ENCODE peak calls at places on chromosomes 2 and 18, in ten cellular contexts. One of them, this sample, is unnamed.

GRCh38 chr2:188414412-188414811 is 122.7 kb downstream of the GULP1 start:
- DNase-seq in osteocyte: no peak
- DNase-seq in AG08396: no peak
- DNase-seq in activated T-cell treated with anti-CD3 and anti-CD28 coated beads, Interleukin-2, amount 50 U/mL, for 48 hours: no peak
- DNase-seq in GOT3: no peak
- DNase-seq in Jurkat, Clone E6-1: no peak
- DNase-seq in stimulated activated naive B cell treated with anti-CD40 and anti-IgM and Interleukin-4, amounts not matched to agents 10 μg/mL and 1 μg/mL and 100 μg/mL, for 72 hours: no peak
- DNase-seq in T47D: no peak
- DNase-seq in activated CD4-positive, CD25-positive, alpha-beta regulatory T cell treated with anti-CD3 and anti-CD28 coated beads, Interleukin-2, amount 50 U/mL, for 72 hours: no peak
- DNase-seq in kidney: no peak
- DNase-seq in this sample: no peak

GRCh38 chr2:64470921-64471320 is 17.0 kb downstream of the LGALSL start:
- DNase-seq in osteocyte: peak
- DNase-seq in AG08396: no peak
- DNase-seq in activated T-cell treated with anti-CD3 and anti-CD28 coated beads, Interleukin-2, amount 50 U/mL, for 48 hours: no peak
- DNase-seq in GOT3: no peak
- DNase-seq in Jurkat, Clone E6-1: no peak
- DNase-seq in stimulated activated naive B cell treated with anti-CD40 and anti-IgM and Interleukin-4, amounts not matched to agents 10 μg/mL and 1 μg/mL and 100 μg/mL, for 72 hours: no peak
- DNase-seq in T47D: no peak
- DNase-seq in activated CD4-positive, CD25-positive, alpha-beta regulatory T cell treated with anti-CD3 and anti-CD28 coated beads, Interleukin-2, amount 50 U/mL, for 72 hours: no peak
- DNase-seq in kidney: no peak
- DNase-seq in this sample: no peak

GRCh38 chr2:15763106-15763821 is 171.6 kb downstream of the DDX1 start:
- DNase-seq in osteocyte: no peak
- DNase-seq in AG08396: no peak
- DNase-seq in activated T-cell treated with anti-CD3 and anti-CD28 coated beads, Interleukin-2, amount 50 U/mL, for 48 hours: no peak
- DNase-seq in GOT3: no peak
- DNase-seq in Jurkat, Clone E6-1: no peak
- DNase-seq in stimulated activated naive B cell treated with anti-CD40 and anti-IgM and Interleukin-4, amounts not matched to agents 10 μg/mL and 1 μg/mL and 100 μg/mL, for 72 hours: no peak
- DNase-seq in T47D: peak
- DNase-seq in activated CD4-positive, CD25-positive, alpha-beta regulatory T cell treated with anti-CD3 and anti-CD28 coated beads, Interleukin-2, amount 50 U/mL, for 72 hours: no peak
- DNase-seq in kidney: no peak
- DNase-seq in this sample: peak

GRCh38 chr2:37671013-37671815 is at the start of gene CDC42EP3:
- DNase-seq in osteocyte: peak
- DNase-seq in AG08396: peak
- DNase-seq in activated T-cell treated with anti-CD3 and anti-CD28 coated beads, Interleukin-2, amount 50 U/mL, for 48 hours: peak
- DNase-seq in GOT3: peak
- DNase-seq in Jurkat, Clone E6-1: no peak
- DNase-seq in stimulated activated naive B cell treated with anti-CD40 and anti-IgM and Interleukin-4, amounts not matched to agents 10 μg/mL and 1 μg/mL and 100 μg/mL, for 72 hours: no peak
- DNase-seq in T47D: peak
- DNase-seq in activated CD4-positive, CD25-positive, alpha-beta regulatory T cell treated with anti-CD3 and anti-CD28 coated beads, Interleukin-2, amount 50 U/mL, for 72 hours: peak
- DNase-seq in kidney: peak
- DNase-seq in this sample: peak

GRCh38 chr2:177138823-177139222 is 73.8 kb upstream of the HNRNPA3 start:
- DNase-seq in osteocyte: no peak
- DNase-seq in AG08396: no peak
- DNase-seq in activated T-cell treated with anti-CD3 and anti-CD28 coated beads, Interleukin-2, amount 50 U/mL, for 48 hours: no peak
- DNase-seq in GOT3: no peak
- DNase-seq in Jurkat, Clone E6-1: no peak
- DNase-seq in stimulated activated naive B cell treated with anti-CD40 and anti-IgM and Interleukin-4, amounts not matched to agents 10 μg/mL and 1 μg/mL and 100 μg/mL, for 72 hours: no peak
- DNase-seq in T47D: no peak
- DNase-seq in activated CD4-positive, CD25-positive, alpha-beta regulatory T cell treated with anti-CD3 and anti-CD28 coated beads, Interleukin-2, amount 50 U/mL, for 72 hours: no peak
- DNase-seq in kidney: no peak
- DNase-seq in this sample: no peak

GRCh38 chr2:174623690-174624089 is 26.1 kb upstream of the WIPF1 start:
- DNase-seq in osteocyte: no peak
- DNase-seq in AG08396: no peak
- DNase-seq in activated T-cell treated with anti-CD3 and anti-CD28 coated beads, Interleukin-2, amount 50 U/mL, for 48 hours: no peak
- DNase-seq in GOT3: no peak
- DNase-seq in Jurkat, Clone E6-1: no peak
- DNase-seq in stimulated activated naive B cell treated with anti-CD40 and anti-IgM and Interleukin-4, amounts not matched to agents 10 μg/mL and 1 μg/mL and 100 μg/mL, for 72 hours: no peak
- DNase-seq in T47D: no peak
- DNase-seq in activated CD4-positive, CD25-positive, alpha-beta regulatory T cell treated with anti-CD3 and anti-CD28 coated beads, Interleukin-2, amount 50 U/mL, for 72 hours: no peak
- DNase-seq in kidney: no peak
- DNase-seq in this sample: no peak

GRCh38 chr2:71666094-71666474 is 212.7 kb downstream of the DYSF start:
- DNase-seq in osteocyte: no peak
- DNase-seq in AG08396: no peak
- DNase-seq in activated T-cell treated with anti-CD3 and anti-CD28 coated beads, Interleukin-2, amount 50 U/mL, for 48 hours: no peak
- DNase-seq in GOT3: no peak
- DNase-seq in Jurkat, Clone E6-1: no peak
- DNase-seq in stimulated activated naive B cell treated with anti-CD40 and anti-IgM and Interleukin-4, amounts not matched to agents 10 μg/mL and 1 μg/mL and 100 μg/mL, for 72 hours: no peak
- DNase-seq in T47D: no peak
- DNase-seq in activated CD4-positive, CD25-positive, alpha-beta regulatory T cell treated with anti-CD3 and anti-CD28 coated beads, Interleukin-2, amount 50 U/mL, for 72 hours: no peak
- DNase-seq in kidney: peak
- DNase-seq in this sample: no peak

GRCh38 chr18:70234667-70235459 is 29.4 kb upstream of the RTTN start:
- DNase-seq in osteocyte: no peak
- DNase-seq in AG08396: peak
- DNase-seq in activated T-cell treated with anti-CD3 and anti-CD28 coated beads, Interleukin-2, amount 50 U/mL, for 48 hours: no peak
- DNase-seq in GOT3: no peak
- DNase-seq in Jurkat, Clone E6-1: no peak
- DNase-seq in stimulated activated naive B cell treated with anti-CD40 and anti-IgM and Interleukin-4, amounts not matched to agents 10 μg/mL and 1 μg/mL and 100 μg/mL, for 72 hours: no peak
- DNase-seq in T47D: no peak
- DNase-seq in activated CD4-positive, CD25-positive, alpha-beta regulatory T cell treated with anti-CD3 and anti-CD28 coated beads, Interleukin-2, amount 50 U/mL, for 72 hours: no peak
- DNase-seq in kidney: no peak
- DNase-seq in this sample: no peak

GRCh38 chr18:30903566-30903965 is 139.0 kb downstream of the DSC3 start:
- DNase-seq in osteocyte: no peak
- DNase-seq in AG08396: no peak
- DNase-seq in activated T-cell treated with anti-CD3 and anti-CD28 coated beads, Interleukin-2, amount 50 U/mL, for 48 hours: no peak
- DNase-seq in GOT3: no peak
- DNase-seq in Jurkat, Clone E6-1: no peak
- DNase-seq in stimulated activated naive B cell treated with anti-CD40 and anti-IgM and Interleukin-4, amounts not matched to agents 10 μg/mL and 1 μg/mL and 100 μg/mL, for 72 hours: no peak
- DNase-seq in T47D: no peak
- DNase-seq in activated CD4-positive, CD25-positive, alpha-beta regulatory T cell treated with anti-CD3 and anti-CD28 coated beads, Interleukin-2, amount 50 U/mL, for 72 hours: no peak
- DNase-seq in kidney: no peak
- DNase-seq in this sample: no peak

GRCh38 chr2:72291059-72291458 is 143.4 kb upstream of the CYP26B1 start:
- DNase-seq in osteocyte: no peak
- DNase-seq in AG08396: no peak
- DNase-seq in activated T-cell treated with anti-CD3 and anti-CD28 coated beads, Interleukin-2, amount 50 U/mL, for 48 hours: no peak
- DNase-seq in GOT3: no peak
- DNase-seq in Jurkat, Clone E6-1: no peak
- DNase-seq in stimulated activated naive B cell treated with anti-CD40 and anti-IgM and Interleukin-4, amounts not matched to agents 10 μg/mL and 1 μg/mL and 100 μg/mL, for 72 hours: no peak
- DNase-seq in T47D: no peak
- DNase-seq in activated CD4-positive, CD25-positive, alpha-beta regulatory T cell treated with anti-CD3 and anti-CD28 coated beads, Interleukin-2, amount 50 U/mL, for 72 hours: no peak
- DNase-seq in kidney: no peak
- DNase-seq in this sample: no peak

GRCh38 chr18:32328379-32328778 is 138.5 kb downstream of the MEP1B start:
- DNase-seq in osteocyte: no peak
- DNase-seq in AG08396: no peak
- DNase-seq in activated T-cell treated with anti-CD3 and anti-CD28 coated beads, Interleukin-2, amount 50 U/mL, for 48 hours: no peak
- DNase-seq in GOT3: no peak
- DNase-seq in Jurkat, Clone E6-1: no peak
- DNase-seq in stimulated activated naive B cell treated with anti-CD40 and anti-IgM and Interleukin-4, amounts not matched to agents 10 μg/mL and 1 μg/mL and 100 μg/mL, for 72 hours: no peak
- DNase-seq in T47D: no peak
- DNase-seq in activated CD4-positive, CD25-positive, alpha-beta regulatory T cell treated with anti-CD3 and anti-CD28 coated beads, Interleukin-2, amount 50 U/mL, for 72 hours: no peak
- DNase-seq in kidney: no peak
- DNase-seq in this sample: no peak

GRCh38 chr2:61368687-61369665 is 101.9 kb downstream of the USP34 start:
- DNase-seq in osteocyte: no peak
- DNase-seq in AG08396: no peak
- DNase-seq in activated T-cell treated with anti-CD3 and anti-CD28 coated beads, Interleukin-2, amount 50 U/mL, for 48 hours: peak
- DNase-seq in GOT3: no peak
- DNase-seq in Jurkat, Clone E6-1: peak
- DNase-seq in stimulated activated naive B cell treated with anti-CD40 and anti-IgM and Interleukin-4, amounts not matched to agents 10 μg/mL and 1 μg/mL and 100 μg/mL, for 72 hours: no peak
- DNase-seq in T47D: no peak
- DNase-seq in activated CD4-positive, CD25-positive, alpha-beta regulatory T cell treated with anti-CD3 and anti-CD28 coated beads, Interleukin-2, amount 50 U/mL, for 72 hours: no peak
- DNase-seq in kidney: no peak
- DNase-seq in this sample: no peak

GRCh38 chr2:207253946-207254345 is 88.2 kb upstream of the KLF7 start:
- DNase-seq in osteocyte: no peak
- DNase-seq in AG08396: peak
- DNase-seq in activated T-cell treated with anti-CD3 and anti-CD28 coated beads, Interleukin-2, amount 50 U/mL, for 48 hours: no peak
- DNase-seq in GOT3: no peak
- DNase-seq in Jurkat, Clone E6-1: no peak
- DNase-seq in stimulated activated naive B cell treated with anti-CD40 and anti-IgM and Interleukin-4, amounts not matched to agents 10 μg/mL and 1 μg/mL and 100 μg/mL, for 72 hours: no peak
- DNase-seq in T47D: no peak
- DNase-seq in activated CD4-positive, CD25-positive, alpha-beta regulatory T cell treated with anti-CD3 and anti-CD28 coated beads, Interleukin-2, amount 50 U/mL, for 72 hours: no peak
- DNase-seq in kidney: no peak
- DNase-seq in this sample: no peak

GRCh38 chr18:64097497-64097896 is 51.4 kb downstream of the LINC00305 start:
- DNase-seq in osteocyte: no peak
- DNase-seq in AG08396: no peak
- DNase-seq in activated T-cell treated with anti-CD3 and anti-CD28 coated beads, Interleukin-2, amount 50 U/mL, for 48 hours: no peak
- DNase-seq in GOT3: no peak
- DNase-seq in Jurkat, Clone E6-1: no peak
- DNase-seq in stimulated activated naive B cell treated with anti-CD40 and anti-IgM and Interleukin-4, amounts not matched to agents 10 μg/mL and 1 μg/mL and 100 μg/mL, for 72 hours: no peak
- DNase-seq in T47D: no peak
- DNase-seq in activated CD4-positive, CD25-positive, alpha-beta regulatory T cell treated with anti-CD3 and anti-CD28 coated beads, Interleukin-2, amount 50 U/mL, for 72 hours: no peak
- DNase-seq in kidney: no peak
- DNase-seq in this sample: no peak

GRCh38 chr2:196046123-196046917 is 22.3 kb downstream of the DNAH7 start:
- DNase-seq in osteocyte: no peak
- DNase-seq in AG08396: no peak
- DNase-seq in activated T-cell treated with anti-CD3 and anti-CD28 coated beads, Interleukin-2, amount 50 U/mL, for 48 hours: no peak
- DNase-seq in GOT3: no peak
- DNase-seq in Jurkat, Clone E6-1: no peak
- DNase-seq in stimulated activated naive B cell treated with anti-CD40 and anti-IgM and Interleukin-4, amounts not matched to agents 10 μg/mL and 1 μg/mL and 100 μg/mL, for 72 hours: no peak
- DNase-seq in T47D: no peak
- DNase-seq in activated CD4-positive, CD25-positive, alpha-beta regulatory T cell treated with anti-CD3 and anti-CD28 coated beads, Interleukin-2, amount 50 U/mL, for 72 hours: no peak
- DNase-seq in kidney: no peak
- DNase-seq in this sample: no peak

GRCh38 chr18:68568364-68568763 is 146.5 kb downstream of the TMX3 start:
- DNase-seq in osteocyte: no peak
- DNase-seq in AG08396: no peak
- DNase-seq in activated T-cell treated with anti-CD3 and anti-CD28 coated beads, Interleukin-2, amount 50 U/mL, for 48 hours: no peak
- DNase-seq in GOT3: no peak
- DNase-seq in Jurkat, Clone E6-1: no peak
- DNase-seq in stimulated activated naive B cell treated with anti-CD40 and anti-IgM and Interleukin-4, amounts not matched to agents 10 μg/mL and 1 μg/mL and 100 μg/mL, for 72 hours: no peak
- DNase-seq in T47D: no peak
- DNase-seq in activated CD4-positive, CD25-positive, alpha-beta regulatory T cell treated with anti-CD3 and anti-CD28 coated beads, Interleukin-2, amount 50 U/mL, for 72 hours: no peak
- DNase-seq in kidney: no peak
- DNase-seq in this sample: no peak

GRCh38 chr2:11784747-11785610 is 38.5 kb downstream of the LPIN1 start:
- DNase-seq in osteocyte: no peak
- DNase-seq in AG08396: peak
- DNase-seq in activated T-cell treated with anti-CD3 and anti-CD28 coated beads, Interleukin-2, amount 50 U/mL, for 48 hours: peak
- DNase-seq in GOT3: no peak
- DNase-seq in Jurkat, Clone E6-1: no peak
- DNase-seq in stimulated activated naive B cell treated with anti-CD40 and anti-IgM and Interleukin-4, amounts not matched to agents 10 μg/mL and 1 μg/mL and 100 μg/mL, for 72 hours: peak
- DNase-seq in T47D: peak
- DNase-seq in activated CD4-positive, CD25-positive, alpha-beta regulatory T cell treated with anti-CD3 and anti-CD28 coated beads, Interleukin-2, amount 50 U/mL, for 72 hours: peak
- DNase-seq in kidney: no peak
- DNase-seq in this sample: peak

GRCh38 chr2:132955871-132956615 is 286.0 kb upstream of the LYPD1 start:
- DNase-seq in osteocyte: no peak
- DNase-seq in AG08396: no peak
- DNase-seq in activated T-cell treated with anti-CD3 and anti-CD28 coated beads, Interleukin-2, amount 50 U/mL, for 48 hours: no peak
- DNase-seq in GOT3: no peak
- DNase-seq in Jurkat, Clone E6-1: no peak
- DNase-seq in stimulated activated naive B cell treated with anti-CD40 and anti-IgM and Interleukin-4, amounts not matched to agents 10 μg/mL and 1 μg/mL and 100 μg/mL, for 72 hours: no peak
- DNase-seq in T47D: no peak
- DNase-seq in activated CD4-positive, CD25-positive, alpha-beta regulatory T cell treated with anti-CD3 and anti-CD28 coated beads, Interleukin-2, amount 50 U/mL, for 72 hours: no peak
- DNase-seq in kidney: no peak
- DNase-seq in this sample: no peak

GRCh38 chr2:168565112-168565511 is 109.0 kb downstream of the CERS6 start:
- DNase-seq in osteocyte: no peak
- DNase-seq in AG08396: no peak
- DNase-seq in activated T-cell treated with anti-CD3 and anti-CD28 coated beads, Interleukin-2, amount 50 U/mL, for 48 hours: no peak
- DNase-seq in GOT3: no peak
- DNase-seq in Jurkat, Clone E6-1: no peak
- DNase-seq in stimulated activated naive B cell treated with anti-CD40 and anti-IgM and Interleukin-4, amounts not matched to agents 10 μg/mL and 1 μg/mL and 100 μg/mL, for 72 hours: no peak
- DNase-seq in T47D: no peak
- DNase-seq in activated CD4-positive, CD25-positive, alpha-beta regulatory T cell treated with anti-CD3 and anti-CD28 coated beads, Interleukin-2, amount 50 U/mL, for 72 hours: no peak
- DNase-seq in kidney: no peak
- DNase-seq in this sample: no peak

GRCh38 chr2:28544915-28545589 is 49.2 kb downstream of the PLB1 start:
- DNase-seq in osteocyte: no peak
- DNase-seq in AG08396: no peak
- DNase-seq in activated T-cell treated with anti-CD3 and anti-CD28 coated beads, Interleukin-2, amount 50 U/mL, for 48 hours: peak
- DNase-seq in GOT3: no peak
- DNase-seq in Jurkat, Clone E6-1: no peak
- DNase-seq in stimulated activated naive B cell treated with anti-CD40 and anti-IgM and Interleukin-4, amounts not matched to agents 10 μg/mL and 1 μg/mL and 100 μg/mL, for 72 hours: no peak
- DNase-seq in T47D: peak
- DNase-seq in activated CD4-positive, CD25-positive, alpha-beta regulatory T cell treated with anti-CD3 and anti-CD28 coated beads, Interleukin-2, amount 50 U/mL, for 72 hours: no peak
- DNase-seq in kidney: no peak
- DNase-seq in this sample: no peak

GRCh38 chr2:27308359-27308875 is at the start of gene UCN:
- DNase-seq in osteocyte: no peak
- DNase-seq in AG08396: peak
- DNase-seq in activated T-cell treated with anti-CD3 and anti-CD28 coated beads, Interleukin-2, amount 50 U/mL, for 48 hours: no peak
- DNase-seq in GOT3: no peak
- DNase-seq in Jurkat, Clone E6-1: no peak
- DNase-seq in stimulated activated naive B cell treated with anti-CD40 and anti-IgM and Interleukin-4, amounts not matched to agents 10 μg/mL and 1 μg/mL and 100 μg/mL, for 72 hours: no peak
- DNase-seq in T47D: no peak
- DNase-seq in activated CD4-positive, CD25-positive, alpha-beta regulatory T cell treated with anti-CD3 and anti-CD28 coated beads, Interleukin-2, amount 50 U/mL, for 72 hours: no peak
- DNase-seq in kidney: peak
- DNase-seq in this sample: no peak

GRCh38 chr2:30675758-30676157 is 131.5 kb downstream of the CAPN13 start:
- DNase-seq in osteocyte: peak
- DNase-seq in AG08396: no peak
- DNase-seq in activated T-cell treated with anti-CD3 and anti-CD28 coated beads, Interleukin-2, amount 50 U/mL, for 48 hours: no peak
- DNase-seq in GOT3: no peak
- DNase-seq in Jurkat, Clone E6-1: no peak
- DNase-seq in stimulated activated naive B cell treated with anti-CD40 and anti-IgM and Interleukin-4, amounts not matched to agents 10 μg/mL and 1 μg/mL and 100 μg/mL, for 72 hours: no peak
- DNase-seq in T47D: no peak
- DNase-seq in activated CD4-positive, CD25-positive, alpha-beta regulatory T cell treated with anti-CD3 and anti-CD28 coated beads, Interleukin-2, amount 50 U/mL, for 72 hours: no peak
- DNase-seq in kidney: no peak
- DNase-seq in this sample: peak

GRCh38 chr2:134718095-134718955 is 475 bp downstream of the TMEM163 start:
- DNase-seq in osteocyte: no peak
- DNase-seq in AG08396: peak
- DNase-seq in activated T-cell treated with anti-CD3 and anti-CD28 coated beads, Interleukin-2, amount 50 U/mL, for 48 hours: no peak
- DNase-seq in GOT3: no peak
- DNase-seq in Jurkat, Clone E6-1: no peak
- DNase-seq in stimulated activated naive B cell treated with anti-CD40 and anti-IgM and Interleukin-4, amounts not matched to agents 10 μg/mL and 1 μg/mL and 100 μg/mL, for 72 hours: no peak
- DNase-seq in T47D: no peak
- DNase-seq in activated CD4-positive, CD25-positive, alpha-beta regulatory T cell treated with anti-CD3 and anti-CD28 coated beads, Interleukin-2, amount 50 U/mL, for 72 hours: peak
- DNase-seq in kidney: peak
- DNase-seq in this sample: no peak

GRCh38 chr2:54570925-54571694 is 115.0 kb downstream of the SPTBN1 start:
- DNase-seq in osteocyte: no peak
- DNase-seq in AG08396: peak
- DNase-seq in activated T-cell treated with anti-CD3 and anti-CD28 coated beads, Interleukin-2, amount 50 U/mL, for 48 hours: peak
- DNase-seq in GOT3: no peak
- DNase-seq in Jurkat, Clone E6-1: peak
- DNase-seq in stimulated activated naive B cell treated with anti-CD40 and anti-IgM and Interleukin-4, amounts not matched to agents 10 μg/mL and 1 μg/mL and 100 μg/mL, for 72 hours: peak
- DNase-seq in T47D: no peak
- DNase-seq in activated CD4-positive, CD25-positive, alpha-beta regulatory T cell treated with anti-CD3 and anti-CD28 coated beads, Interleukin-2, amount 50 U/mL, for 72 hours: peak
- DNase-seq in kidney: no peak
- DNase-seq in this sample: no peak

GRCh38 chr2:3633982-3634630 is 23.9 kb upstream of the ALLC start:
- DNase-seq in osteocyte: peak
- DNase-seq in AG08396: no peak
- DNase-seq in activated T-cell treated with anti-CD3 and anti-CD28 coated beads, Interleukin-2, amount 50 U/mL, for 48 hours: no peak
- DNase-seq in GOT3: no peak
- DNase-seq in Jurkat, Clone E6-1: no peak
- DNase-seq in stimulated activated naive B cell treated with anti-CD40 and anti-IgM and Interleukin-4, amounts not matched to agents 10 μg/mL and 1 μg/mL and 100 μg/mL, for 72 hours: no peak
- DNase-seq in T47D: no peak
- DNase-seq in activated CD4-positive, CD25-positive, alpha-beta regulatory T cell treated with anti-CD3 and anti-CD28 coated beads, Interleukin-2, amount 50 U/mL, for 72 hours: peak
- DNase-seq in kidney: peak
- DNase-seq in this sample: peak

GRCh38 chr2:71716697-71717624 is 263.6 kb downstream of the DYSF start:
- DNase-seq in osteocyte: no peak
- DNase-seq in AG08396: peak
- DNase-seq in activated T-cell treated with anti-CD3 and anti-CD28 coated beads, Interleukin-2, amount 50 U/mL, for 48 hours: no peak
- DNase-seq in GOT3: no peak
- DNase-seq in Jurkat, Clone E6-1: no peak
- DNase-seq in stimulated activated naive B cell treated with anti-CD40 and anti-IgM and Interleukin-4, amounts not matched to agents 10 μg/mL and 1 μg/mL and 100 μg/mL, for 72 hours: no peak
- DNase-seq in T47D: no peak
- DNase-seq in activated CD4-positive, CD25-positive, alpha-beta regulatory T cell treated with anti-CD3 and anti-CD28 coated beads, Interleukin-2, amount 50 U/mL, for 72 hours: no peak
- DNase-seq in kidney: peak
- DNase-seq in this sample: no peak

GRCh38 chr2:12076810-12077209 is 330.4 kb downstream of the LPIN1 start:
- DNase-seq in osteocyte: no peak
- DNase-seq in AG08396: no peak
- DNase-seq in activated T-cell treated with anti-CD3 and anti-CD28 coated beads, Interleukin-2, amount 50 U/mL, for 48 hours: peak
- DNase-seq in GOT3: no peak
- DNase-seq in Jurkat, Clone E6-1: no peak
- DNase-seq in stimulated activated naive B cell treated with anti-CD40 and anti-IgM and Interleukin-4, amounts not matched to agents 10 μg/mL and 1 μg/mL and 100 μg/mL, for 72 hours: peak
- DNase-seq in T47D: no peak
- DNase-seq in activated CD4-positive, CD25-positive, alpha-beta regulatory T cell treated with anti-CD3 and anti-CD28 coated beads, Interleukin-2, amount 50 U/mL, for 72 hours: no peak
- DNase-seq in kidney: no peak
- DNase-seq in this sample: no peak

GRCh38 chr2:156784034-156784433 is 347.9 kb downstream of the GPD2 start:
- DNase-seq in osteocyte: no peak
- DNase-seq in AG08396: no peak
- DNase-seq in activated T-cell treated with anti-CD3 and anti-CD28 coated beads, Interleukin-2, amount 50 U/mL, for 48 hours: no peak
- DNase-seq in GOT3: no peak
- DNase-seq in Jurkat, Clone E6-1: no peak
- DNase-seq in stimulated activated naive B cell treated with anti-CD40 and anti-IgM and Interleukin-4, amounts not matched to agents 10 μg/mL and 1 μg/mL and 100 μg/mL, for 72 hours: no peak
- DNase-seq in T47D: no peak
- DNase-seq in activated CD4-positive, CD25-positive, alpha-beta regulatory T cell treated with anti-CD3 and anti-CD28 coated beads, Interleukin-2, amount 50 U/mL, for 72 hours: no peak
- DNase-seq in kidney: no peak
- DNase-seq in this sample: no peak